ENCODE peak calls at places on chromosomes 7 and 10, in six cellular contexts. F is stromal cell of bone marrow; I is NCI-H1105 treated with DMSO at 0.1 percent for 48 hours; U is Calu3; C is OCI-LY7; X is activated naive CD4-positive, alpha-beta T cell. D is an unnamed sample.

GRCh38 chr7:66664590-66665293 is 36.1 kb downstream of the KCTD7 start:
- DNase-seq in F (no peak), X (no peak), U (no peak), C (no peak), I (no peak), D (no peak)

GRCh38 chr10:12067336-12067735 is 1.4 kb upstream of the DHTKD1 start:
- DNase-seq in X (no peak), C (no peak), I (no peak), U (no peak), F (peak), D (no peak)

GRCh38 chr7:122550545-122550944 is 148.4 kb downstream of the RNF133 start:
- DNase-seq in C (no peak), I (peak), F (no peak), U (no peak), X (no peak), D (no peak)

GRCh38 chr7:145398758-145399157 is 562.9 kb upstream of the TPK1 start:
- DNase-seq in F (peak), I (no peak), X (no peak), C (no peak), U (no peak), D (no peak)

GRCh38 chr10:128274938-128275337 is 148.7 kb upstream of the MKI67 start:
- DNase-seq in U (no peak), F (peak), I (peak), C (no peak), X (no peak), D (no peak)

GRCh38 chr7:29796181-29796580 is 10.1 kb upstream of the WIPF3 start:
- DNase-seq in X (no peak), F (no peak), I (no peak), U (no peak), C (no peak), D (no peak)

GRCh38 chr10:31602541-31603244 is 283.7 kb downstream of the ZEB1 start:
- DNase-seq in F (peak), C (no peak), U (no peak), I (peak), X (no peak), D (no peak)

GRCh38 chr10:129780901-129781795 is 182.9 kb downstream of the EBF3 start:
- DNase-seq in C (no peak), X (no peak), U (no peak), F (no peak), I (no peak), D (no peak)

GRCh38 chr10:96832721-96833219 is 672 bp downstream of the LCOR start:
- DNase-seq in C (peak), I (peak), F (peak), X (peak), U (peak), D (peak)

GRCh38 chr10:73774637-73775036 is 7.2 kb upstream of the CHCHD1 start:
- DNase-seq in X (no peak), U (peak), I (no peak), F (no peak), C (peak), D (peak)

GRCh38 chr7:127683776-127684681 is 32.0 kb downstream of the SND1 start:
- DNase-seq in X (no peak), I (peak), F (no peak), U (no peak), C (peak), D (no peak)

GRCh38 chr7:155816192-155816508 is 3.9 kb upstream of the SHH start:
- DNase-seq in C (no peak), F (no peak), X (no peak), I (no peak), U (no peak), D (no peak)

GRCh38 chr7:140640060-140640611 is 477 bp downstream of the DENND2A start:
- DNase-seq in C (no peak), U (no peak), I (peak), X (no peak), F (no peak), D (no peak)

GRCh38 chr7:151682831-151683614 is 163.3 kb upstream of the RHEB start:
- DNase-seq in F (no peak), I (no peak), X (no peak), U (no peak), C (no peak), D (no peak)

GRCh38 chr7:77771901-77772300 is 26.3 kb downstream of the TMEM60 start:
- DNase-seq in U (no peak), F (no peak), X (no peak), I (no peak), C (no peak), D (no peak)

GRCh38 chr10:71964669-71965515 is 697 bp downstream of the CHST3 start:
- DNase-seq in C (no peak), F (peak), U (peak), I (peak), X (no peak), D (no peak)

GRCh38 chr10:100024741-100025140 is 15.0 kb upstream of the DNMBP start:
- DNase-seq in U (no peak), F (no peak), X (no peak), C (no peak), I (no peak), D (no peak)

GRCh38 chr7:125930848-125931247 is 1001.2 kb upstream of the POT1 start:
- DNase-seq in C (no peak), I (no peak), F (no peak), U (no peak), X (no peak), D (no peak)

GRCh38 chr7:8149222-8149621 is 112.7 kb downstream of the ICA1 start:
- DNase-seq in U (no peak), I (no peak), F (no peak), X (no peak), C (peak), D (no peak)

GRCh38 chr7:13673290-13673689 is 316.2 kb downstream of the ETV1 start:
- DNase-seq in I (no peak), C (no peak), F (no peak), X (no peak), U (no peak), D (no peak)

GRCh38 chr7:92179393-92179924 is 517 bp upstream of the LRRD1 start:
- DNase-seq in U (no peak), F (no peak), X (no peak), I (no peak), C (no peak), D (no peak)

GRCh38 chr7:124276005-124276606 is 243.2 kb upstream of the TMEM229A start:
- DNase-seq in C (peak), U (peak), F (no peak), X (no peak), I (no peak), D (peak)

GRCh38 chr7:57343901-57344622 is 105.9 kb upstream of the ZNF716 start:
- DNase-seq in I (no peak), C (no peak), F (no peak), U (no peak), X (no peak), D (no peak)

GRCh38 chr10:97279121-97279815 is 13.2 kb downstream of the ARHGAP19 start:
- DNase-seq in I (no peak), C (no peak), X (no peak), U (no peak), F (no peak), D (peak)

GRCh38 chr10:97640868-97641811 is 669 bp downstream of the PI4K2A start:
- DNase-seq in X (no peak), U (no peak), C (peak), F (peak), I (no peak), D (no peak)

GRCh38 chr7:71735961-71736556 is 604.1 kb downstream of the GALNT17 start:
- DNase-seq in F (peak), C (peak), X (no peak), I (peak), U (peak), D (peak)